ENCODE peak calls at places on chromosomes 7 and 10, in eight cellular contexts. One of them, this sample, is unnamed.

GRCh38 chr10:6924166-6924565 is 344.1 kb upstream of the PRKCQ start:
- DNase-seq in Daoy: peak; percentile 67
- DNase-seq in H9: no peak
- DNase-seq in EL: peak; percentile 50
- DNase-seq in HuH-7: no peak
- DNase-seq in heart right ventricle: no peak
- DNase-seq in NCI-H1417: no peak
- DNase-seq in HEK293T: no peak
- DNase-seq in this sample: no peak

GRCh38 chr10:86663576-86664369 is 4.5 kb upstream of the LDB3 start:
- DNase-seq in EL: no peak
- DNase-seq in HuH-7: no peak
- DNase-seq in Daoy: no peak
- DNase-seq in HEK293T: no peak
- DNase-seq in NCI-H1417: no peak
- DNase-seq in heart right ventricle: no peak
- DNase-seq in H9: no peak
- DNase-seq in this sample: no peak

GRCh38 chr10:110437761-110438341 is 59.9 kb upstream of the DUSP5 start:
- DNase-seq in HuH-7: no peak
- DNase-seq in Daoy: no peak
- DNase-seq in H9: no peak
- DNase-seq in NCI-H1417: no peak
- DNase-seq in HEK293T: no peak
- DNase-seq in heart right ventricle: no peak
- DNase-seq in EL: no peak
- DNase-seq in this sample: no peak

GRCh38 chr7:55576753-55577152 is 4.5 kb upstream of the VOPP1 start:
- DNase-seq in EL: no peak
- DNase-seq in HuH-7: no peak
- DNase-seq in NCI-H1417: no peak
- DNase-seq in H9: no peak
- DNase-seq in HEK293T: no peak
- DNase-seq in heart right ventricle: no peak
- DNase-seq in Daoy: no peak
- DNase-seq in this sample: no peak

GRCh38 chr10:114719311-114719710 is 61.2 kb upstream of the ABLIM1 start:
- DNase-seq in NCI-H1417: peak; percentile 24
- DNase-seq in EL: no peak
- DNase-seq in Daoy: no peak
- DNase-seq in H9: no peak
- DNase-seq in HuH-7: peak; percentile 21
- DNase-seq in HEK293T: no peak
- DNase-seq in heart right ventricle: peak; percentile 73
- DNase-seq in this sample: no peak

GRCh38 chr7:101450064-101450463 is 87.4 kb downstream of the COL26A1 start:
- DNase-seq in NCI-H1417: no peak
- DNase-seq in H9: no peak
- DNase-seq in Daoy: no peak
- DNase-seq in HEK293T: no peak
- DNase-seq in HuH-7: no peak
- DNase-seq in heart right ventricle: no peak
- DNase-seq in EL: no peak
- DNase-seq in this sample: no peak

GRCh38 chr7:28738384-28738783 is 219.7 kb downstream of the TRIL start:
- DNase-seq in HEK293T: no peak
- DNase-seq in HuH-7: no peak
- DNase-seq in EL: no peak
- DNase-seq in NCI-H1417: no peak
- DNase-seq in H9: no peak
- DNase-seq in Daoy: no peak
- DNase-seq in heart right ventricle: no peak
- DNase-seq in this sample: no peak

GRCh38 chr10:112712536-112712935 is 237.5 kb upstream of the TCF7L2 start:
- DNase-seq in NCI-H1417: no peak
- DNase-seq in HEK293T: no peak
- DNase-seq in H9: no peak
- DNase-seq in EL: no peak
- DNase-seq in HuH-7: no peak
- DNase-seq in heart right ventricle: no peak
- DNase-seq in Daoy: no peak
- DNase-seq in this sample: no peak

GRCh38 chr7:2313450-2314208 is 612 bp downstream of the SNX8 start:
- DNase-seq in H9: no peak
- DNase-seq in HuH-7: peak; percentile 32
- DNase-seq in NCI-H1417: no peak
- DNase-seq in EL: peak; percentile 34
- DNase-seq in HEK293T: peak; percentile 33
- DNase-seq in heart right ventricle: peak; percentile 24
- DNase-seq in Daoy: peak; percentile 39
- DNase-seq in this sample: no peak

GRCh38 chr10:21694646-21695045 is 160.6 kb downstream of the MLLT10 start:
- DNase-seq in NCI-H1417: no peak
- DNase-seq in H9: no peak
- DNase-seq in HEK293T: no peak
- DNase-seq in Daoy: no peak
- DNase-seq in EL: no peak
- DNase-seq in HuH-7: no peak
- DNase-seq in heart right ventricle: no peak
- DNase-seq in this sample: no peak

GRCh38 chr10:118374404-118374803 is 32.3 kb upstream of the FAM204A start:
- DNase-seq in H9: no peak
- DNase-seq in EL: peak; percentile 40
- DNase-seq in Daoy: peak; percentile 28
- DNase-seq in HEK293T: no peak
- DNase-seq in HuH-7: no peak
- DNase-seq in NCI-H1417: no peak
- DNase-seq in heart right ventricle: no peak
- DNase-seq in this sample: no peak

This sample was measured in B cell.